ENCODE peak calls at places on chromosomes 1 and 21, in four cellular contexts. E is MM.1S, U is adrenal gland, H is cardiac fibroblast. G is an unnamed sample.
A peak's percentile ranks its signal among the peaks of the same experiment; 100 is the strongest.

GRCh38 chr1:118783095-118783758 is 204.9 kb downstream of the TBX15 start:
- DNase-seq in E (no peak), U (no peak), H (no peak), G (no peak)

GRCh38 chr1:18495635-18496034 is 14.9 kb downstream of the KLHDC7A start:
- DNase-seq in E (no peak), U (no peak), H (no peak), G (no peak)

GRCh38 chr1:30586671-30587070 is 136.7 kb downstream of the MATN1 start:
- DNase-seq in E (no peak), U (no peak), H (no peak), G (no peak)

GRCh38 chr1:83872515-83872914 is 126.4 kb downstream of the TTLL7 start:
- DNase-seq in E (no peak), U (no peak), H (no peak), G (no peak)

GRCh38 chr1:17010601-17011438 is 908 bp downstream of the ATP13A2 start:
- DNase-seq in E (no peak), U (peak; percentile 62), H (peak; percentile 47), G (peak; percentile 21)

GRCh38 chr1:202214089-202214843 is 20.7 kb downstream of the LGR6 start:
- DNase-seq in E (no peak), U (no peak), H (no peak), G (no peak)

GRCh38 chr1:84896279-84896678 is 3.3 kb upstream of the LPAR3 start:
- DNase-seq in E (no peak), U (no peak), H (no peak), G (no peak)

GRCh38 chr1:116340506-116341240 is 32.4 kb upstream of the ATP1A1 start:
- DNase-seq in E (no peak), U (no peak), H (no peak), G (no peak)

GRCh38 chr21:44434936-44435635 is 20.2 kb upstream of the LRRC3 start:
- DNase-seq in E (no peak), U (peak; percentile 11), H (no peak), G (no peak)

GRCh38 chr1:227170361-227171166 is 147.7 kb downstream of the CDC42BPA start:
- DNase-seq in E (no peak), U (no peak), H (peak; percentile 58), G (peak; percentile 64)

GRCh38 chr1:201660931-201661822 is 122.2 kb downstream of the NAV1 start:
- DNase-seq in E (no peak), U (no peak), H (peak; percentile 40), G (no peak)

GRCh38 chr1:84719477-84720274 is 29.4 kb upstream of the SSX2IP start:
- DNase-seq in E (no peak), U (no peak), H (no peak), G (peak; percentile 58)

GRCh38 chr1:17933991-17934390 is 173.6 kb upstream of the IGSF21 start:
- DNase-seq in E (no peak), U (no peak), H (no peak), G (no peak)

GRCh38 chr21:16587141-16587570 is 857.4 kb downstream of the USP25 start:
- DNase-seq in E (peak; percentile 80), U (peak; percentile 84), H (peak; percentile 93), G (peak; percentile 82)

GRCh38 chr1:30612666-30613065 is 110.7 kb downstream of the MATN1 start:
- DNase-seq in E (no peak), U (no peak), H (no peak), G (no peak)

GRCh38 chr1:215416497-215416896 is 150.6 kb upstream of the KCTD3 start:
- DNase-seq in E (no peak), U (no peak), H (no peak), G (no peak)

GRCh38 chr1:4425892-4426291 is 228.5 kb upstream of the AJAP1 start:
- DNase-seq in E (peak; percentile 43), U (no peak), H (no peak), G (no peak)

GRCh38 chr1:212974735-212975606 is 24.6 kb downstream of the VASH2 start:
- DNase-seq in E (no peak), U (peak; percentile 9), H (no peak), G (no peak)

GRCh38 chr1:54835970-54836369 is 34.8 kb upstream of the TTC22 start:
- DNase-seq in E (no peak), U (no peak), H (no peak), G (no peak)

GRCh38 chr1:204410764-204411450 is 710 bp downstream of the PPP1R15B start:
- DNase-seq in E (peak; percentile 44), U (peak; percentile 48), H (peak; percentile 59), G (peak; percentile 45)

GRCh38 chr1:236663934-236664333 is 22.4 kb upstream of the ACTN2 start:
- DNase-seq in E (peak; percentile 18), U (no peak), H (no peak), G (no peak)

GRCh38 chr1:34885405-34886247 is 26.1 kb upstream of the SMIM12 start:
- DNase-seq in E (no peak), U (no peak), H (peak; percentile 23), G (peak; percentile 24)

GRCh38 chr1:9249263-9249533 is 14.6 kb downstream of the H6PD start:
- DNase-seq in E (no peak), U (no peak), H (no peak), G (no peak)

GRCh38 chr1:161910516-161911077 is 113.1 kb downstream of the OLFML2B start:
- DNase-seq in E (no peak), U (no peak), H (peak; percentile 75), G (peak; percentile 70)

GRCh38 chr1:214455971-214456867 is 95.2 kb downstream of the PTPN14 start:
- DNase-seq in E (no peak), U (no peak), H (no peak), G (peak; percentile 64)

GRCh38 chr1:10980094-10980577 is 32.3 kb upstream of the TARDBP start:
- DNase-seq in E (no peak), U (peak; percentile 82), H (peak; percentile 49), G (peak; percentile 82)

GRCh38 chr1:65764052-65764451 is 28.6 kb upstream of the PDE4B start:
- DNase-seq in E (no peak), U (no peak), H (no peak), G (no peak)

GRCh38 chr1:161374373-161374772 is 6.7 kb upstream of the CFAP126 start:
- DNase-seq in E (no peak), U (no peak), H (peak; percentile 41), G (no peak)

GRCh38 chr1:57131257-57131656 is 165.4 kb upstream of the C8B start:
- DNase-seq in E (no peak), U (no peak), H (no peak), G (no peak)

GRCh38 chr1:207868252-207868768 is 42.6 kb downstream of the CD34 start:
- DNase-seq in E (peak; percentile 47), U (peak; percentile 73), H (peak; percentile 61), G (no peak)

GRCh38 chr1:111989531-111990025 is at the start of gene KCND3:
- DNase-seq in E (peak; percentile 17), U (peak; percentile 17), H (peak; percentile 7), G (peak; percentile 4)

GRCh38 chr1:5480906-5481305 is 511.3 kb downstream of the NPHP4 start:
- DNase-seq in E (no peak), U (no peak), H (no peak), G (no peak)

GRCh38 chr1:5480306-5480705 is 511.9 kb downstream of the NPHP4 start:
- DNase-seq in E (no peak), U (no peak), H (no peak), G (no peak)

GRCh38 chr1:5484451-5485165 is 507.6 kb downstream of the NPHP4 start:
- DNase-seq in E (no peak), U (no peak), H (no peak), G (no peak)

GRCh38 chr1:5479876-5480275 is 512.3 kb downstream of the NPHP4 start:
- DNase-seq in E (no peak), U (no peak), H (no peak), G (no peak)

DNA sequence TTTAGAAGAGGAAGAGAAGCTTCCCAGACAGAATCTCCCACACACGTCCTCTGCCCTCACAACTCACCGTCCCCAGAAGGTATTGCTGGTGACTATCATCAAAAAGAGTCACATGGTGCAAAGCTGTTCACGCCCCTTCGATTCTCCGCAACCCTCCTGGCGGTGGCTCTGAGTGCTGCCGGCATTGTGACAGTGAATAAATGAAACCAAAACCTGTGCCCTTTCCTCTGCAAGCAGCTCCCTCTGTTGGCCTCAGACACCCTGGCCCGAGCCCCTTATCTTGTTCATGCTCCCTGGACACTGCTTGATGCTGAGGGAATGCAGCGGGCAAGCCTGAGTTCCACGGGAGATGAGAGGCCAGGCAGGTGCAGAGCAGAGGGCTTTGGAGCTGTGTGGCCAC is 510.3 kb downstream of the NPHP4 start:
- DNase-seq in E (peak; percentile 54), U (no peak), H (no peak), G (no peak)
- TF ChIP-seq CTCF in E (peak; percentile 55), U (no peak), H (no peak), G (no peak)

GRCh38 chr21:46089285-46089684 is 8.6 kb upstream of the COL6A2 start:
- DNase-seq in E (no peak), U (no peak), H (no peak), G (no peak)

GRCh38 chr21:46091631-46092025 is 6.3 kb upstream of the COL6A2 start:
- DNase-seq in E (no peak), U (no peak), H (no peak), G (no peak)

GRCh38 chr21:46091118-46091517 is 6.8 kb upstream of the COL6A2 start:
- DNase-seq in E (no peak), U (no peak), H (no peak), G (no peak)

GRCh38 chr21:46084709-46085108 is 13.2 kb upstream of the COL6A2 start:
- DNase-seq in E (no peak), U (no peak), H (no peak), G (no peak)

DNA sequence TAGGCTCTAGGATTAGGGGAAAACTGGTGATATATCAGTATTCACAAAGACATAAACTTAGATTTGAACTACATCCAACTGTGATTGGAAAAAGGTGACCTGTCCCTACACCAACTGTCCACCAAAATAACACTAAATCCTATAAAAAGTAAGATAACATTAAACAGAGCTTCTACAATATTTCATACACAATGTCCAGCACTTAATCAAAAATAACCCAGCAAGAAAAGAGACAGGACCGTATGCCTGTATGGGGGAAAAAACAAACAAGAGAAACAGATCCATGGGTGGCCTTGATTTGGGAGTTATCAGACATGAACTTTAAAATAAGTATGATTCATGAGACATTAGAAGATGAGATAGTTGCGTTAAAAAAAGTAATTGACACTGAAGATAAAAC is 9.7 kb upstream of the COL6A2 start:
- DNase-seq in E (no peak), U (no peak), H (no peak), G (no peak)
- H3K4me3 ChIP-seq in E (no peak overlapping the region), U (no peak overlapping the region), H (no peak overlapping the region), G (no peak overlapping the region)

DNA sequence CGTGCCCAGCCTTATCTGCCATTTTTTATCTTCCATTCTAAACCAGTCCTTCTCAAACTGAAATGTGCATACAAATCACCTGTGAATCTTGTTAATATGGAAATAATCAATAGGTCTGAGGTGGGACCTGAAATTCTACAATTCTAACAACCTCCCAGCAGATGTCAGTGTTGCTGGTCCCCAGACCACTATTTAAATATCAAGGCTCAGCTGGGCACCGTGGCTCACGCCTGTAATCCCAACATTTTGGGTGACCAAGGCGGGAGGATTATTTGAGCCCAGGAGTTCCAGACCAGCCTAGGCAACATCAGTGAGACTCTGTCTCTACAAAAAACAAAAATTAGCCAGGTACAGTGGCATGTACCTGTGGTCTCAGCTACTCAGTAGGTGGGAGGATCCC is 4.1 kb downstream of the UQCRHL start:
- DNase-seq in E (peak; percentile 18), U (no peak), H (peak; percentile 43), G (peak; percentile 53)
- TF ChIP-seq CTCF in E (peak; percentile 32), U (peak; percentile 43), H (peak; percentile 25), G (peak; percentile 18)

DNA sequence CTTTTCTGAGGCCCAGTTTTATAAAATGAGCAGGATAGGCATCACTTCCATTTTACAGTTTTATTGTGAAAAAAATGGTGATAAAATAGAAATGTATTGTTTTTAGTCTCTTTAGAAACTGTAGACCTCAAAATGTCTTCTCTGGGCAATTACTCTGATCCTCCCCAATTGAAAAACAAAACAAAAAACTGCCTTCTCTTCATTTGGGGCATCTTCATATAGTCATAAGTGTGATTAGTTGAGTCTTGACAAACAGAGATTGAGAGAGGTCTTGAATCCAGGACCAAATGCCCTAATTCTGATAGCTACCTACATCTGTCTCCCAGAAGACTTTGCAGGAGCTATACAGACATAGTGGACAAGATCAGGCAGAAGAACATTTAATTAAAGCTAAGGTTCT is 62.9 kb downstream of the LRRC8C start:
- DNase-seq in E (no peak), U (no peak), H (no peak), G (no peak)
- H3K4me3 ChIP-seq in E (no peak overlapping the region), U (no peak overlapping the region), H (no peak overlapping the region), G (no peak overlapping the region)